ENCODE peak calls at places on chromosomes 5 and 9, in four cellular contexts. Z is mesenchymal stem cell, I is H9, T is H1. G is an unnamed sample.

GRCh38 chr5:4480528-4481404 is 659.4 kb upstream of the ADAMTS16 start:
- DNase-seq in Z (no peak), T (no peak), I (no peak), G (no peak)

GRCh38 chr5:89901983-89902382 is 507.6 kb downstream of the CETN3 start:
- DNase-seq in T (no peak), I (no peak), Z (no peak), G (no peak)

GRCh38 chr9:98594551-98595160 is 114.1 kb downstream of the GABBR2 start:
- DNase-seq in T (no peak), I (no peak), Z (no peak), G (no peak)

GRCh38 chr5:160637357-160637756 is 214.7 kb downstream of the ATP10B start:
- DNase-seq in Z (no peak), T (no peak), I (no peak), G (no peak)

GRCh38 chr5:39517800-39518199 is 93.0 kb upstream of the DAB2 start:
- DNase-seq in Z (peak), I (no peak), T (no peak), G (no peak)

GRCh38 chr9:134611046-134611445 is 30.6 kb upstream of the COL5A1 start:
- DNase-seq in Z (no peak), I (no peak), T (no peak), G (no peak)

GRCh38 chr9:27499481-27499880 is 24.6 kb upstream of the IFNK start:
- DNase-seq in I (no peak), T (no peak), Z (peak), G (no peak)

GRCh38 chr5:96067902-96068614 is 106.4 kb upstream of the ELL2 start:
- DNase-seq in Z (peak), T (no peak), I (no peak), G (no peak)

GRCh38 chr9:74096420-74096819 is 400.7 kb upstream of the RORB start:
- DNase-seq in T (no peak), I (no peak), Z (no peak), G (no peak)

GRCh38 chr5:80184235-80185023 is 71.4 kb downstream of the SERINC5 start:
- DNase-seq in I (peak), Z (no peak), T (no peak), G (no peak)

GRCh38 chr5:134139377-134139851 is 24.9 kb downstream of the TCF7 start:
- DNase-seq in T (no peak), I (no peak), Z (no peak), G (no peak)

GRCh38 chr5:113119271-113119924 is 142.8 kb downstream of the DCP2 start:
- DNase-seq in Z (no peak), I (no peak), T (no peak), G (no peak)

GRCh38 chr9:91187965-91188344 is 173.8 kb downstream of the AUH start:
- DNase-seq in T (no peak), Z (no peak), I (no peak), G (no peak)

GRCh38 chr9:125690679-125691078 is 16.3 kb downstream of the MAPKAP1 start:
- DNase-seq in Z (no peak), T (no peak), I (no peak), G (no peak)

GRCh38 chr9:130732793-130733221 is 39.2 kb downstream of the EXOSC2 start:
- DNase-seq in Z (no peak), I (no peak), T (no peak), G (no peak)

DNA sequence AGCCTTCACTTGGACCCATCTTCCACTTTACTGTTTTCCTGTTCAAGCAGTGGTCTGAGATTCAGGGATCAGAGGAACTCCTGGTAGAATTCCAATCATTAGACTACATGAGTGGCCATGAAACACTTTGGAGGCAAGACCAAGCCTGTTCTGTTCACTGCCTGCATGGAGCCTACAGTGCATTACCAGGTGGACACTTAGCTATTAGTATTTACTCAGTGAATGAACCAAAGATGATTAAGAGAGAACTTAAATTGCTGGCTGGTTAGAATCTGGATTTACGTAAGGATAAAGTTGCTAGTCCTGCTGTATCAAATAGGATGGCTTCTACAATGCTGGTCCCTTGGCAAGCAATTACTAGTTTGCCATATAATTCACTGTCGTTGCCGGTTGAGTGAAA is 245.5 kb downstream of the ARRDC3 start:
- DNase-seq in I (no peak), Z (no peak), T (no peak), G (no peak)
- H2BK12ac ChIP-seq in I (no peak), Z (no peak), T (no peak), G (no peak)

GRCh38 chr5:51476456-51476855 is 93.2 kb downstream of the ISL1 start:
- DNase-seq in Z (no peak), I (no peak), T (no peak), G (no peak)

GRCh38 chr5:51475628-51476027 is 92.4 kb downstream of the ISL1 start:
- DNase-seq in T (no peak), I (no peak), Z (no peak), G (no peak)

GRCh38 chr5:51484326-51484725 is 101.1 kb downstream of the ISL1 start:
- DNase-seq in Z (no peak), I (no peak), T (no peak), G (no peak)

DNA sequence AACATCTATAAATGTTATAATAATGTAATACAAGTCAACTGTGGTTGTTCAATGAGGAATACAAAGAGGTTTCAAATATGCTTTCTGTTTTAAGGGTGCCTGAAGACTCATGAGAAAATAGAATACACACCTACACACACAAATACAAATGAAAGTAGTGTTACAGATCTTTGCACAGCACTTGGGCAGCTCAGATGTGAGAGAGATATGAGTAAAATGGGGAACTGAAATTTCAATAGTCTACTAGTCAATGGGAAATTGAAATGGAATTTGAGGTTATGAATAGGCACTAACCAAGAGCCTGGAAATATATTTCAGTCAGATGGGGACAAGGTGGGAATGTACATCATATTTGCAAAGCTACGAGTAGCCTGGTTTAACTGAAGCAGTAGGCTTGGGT is 96.6 kb downstream of the ISL1 start:
- DNase-seq in Z (no peak), T (no peak), I (no peak), G (no peak)
- H2BK12ac ChIP-seq in Z (no peak), T (no peak), I (no peak), G (no peak)

DNA sequence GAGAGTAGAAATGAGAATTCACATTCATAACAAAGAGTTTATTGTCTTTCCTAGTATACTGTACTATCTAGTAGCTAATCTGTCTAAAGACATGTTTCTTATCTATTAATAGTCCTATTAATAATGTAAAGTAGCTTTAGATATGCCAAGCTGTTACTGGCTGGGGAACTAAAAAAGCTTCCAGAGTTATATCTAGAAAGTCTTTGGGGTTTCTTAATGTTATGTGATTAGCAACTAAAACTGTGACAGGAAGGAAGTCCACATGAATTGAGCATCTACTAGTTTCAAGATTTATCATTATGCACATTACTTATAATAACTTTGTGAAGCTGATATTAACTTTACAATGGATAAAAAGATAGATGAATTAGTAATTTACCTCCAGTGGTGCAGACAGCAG is 122.7 kb upstream of the CDKN2B start:
- DNase-seq in Z (no peak), I (no peak), T (no peak), G (no peak)
- H2BK12ac ChIP-seq in Z (no peak), I (no peak), T (no peak), G (no peak)

DNA sequence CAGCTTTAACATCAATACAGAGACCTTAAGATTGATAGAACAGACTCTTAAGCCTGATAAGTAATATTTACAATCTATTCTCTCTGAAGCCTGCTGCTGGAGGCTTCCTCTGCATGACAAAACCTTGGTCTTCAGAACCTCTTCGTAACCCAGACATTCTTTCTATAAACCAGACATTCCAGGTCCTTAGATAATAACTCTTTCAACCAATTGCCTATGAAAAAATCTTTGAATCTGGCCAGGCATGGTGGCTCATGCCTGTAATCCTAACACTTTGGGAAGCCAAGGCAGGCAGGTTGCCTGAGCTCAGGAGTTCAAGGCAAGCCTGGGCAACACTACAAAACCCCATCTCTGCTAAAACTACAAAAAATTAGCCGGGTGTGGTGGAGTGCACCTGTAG is 327.8 kb downstream of the ENC1 start:
- DNase-seq in T (no peak), I (no peak), Z (no peak), G (no peak)
- H2BK12ac ChIP-seq in T (no peak), I (no peak), Z (no peak), G (no peak)

GRCh38 chr9:111896942-111897830 is 572 bp downstream of the UGCG start:
- DNase-seq in I (peak), Z (no peak), T (peak), G (no peak)
- H2BK12ac ChIP-seq in I (no peak), Z (no peak), T (no peak), G (peak)